ENCODE peak calls at places on chromosome 17, in ten cellular contexts. E, Q, X, L, U, C, A, P, B and N are unnamed samples.

GRCh38 chr17:29734640-29735039 is 111.9 kb upstream of the CORO6 start:
- DNase-seq in E (peak), Q (no peak), X (no peak), L (no peak), U (no peak), C (no peak), A (no peak), P (no peak), B (no peak), N (no peak)

GRCh38 chr17:72901098-72901497 is 191.4 kb downstream of the SLC39A11 start:
- DNase-seq in E (no peak), Q (no peak), X (no peak), L (no peak), U (no peak), C (no peak), A (no peak), P (no peak), B (no peak), N (no peak)

GRCh38 chr17:31562447-31562846 is 171.0 kb downstream of the RAB11FIP4 start:
- DNase-seq in E (no peak), Q (no peak), X (no peak), L (no peak), U (no peak), C (no peak), A (no peak), P (peak), B (no peak), N (no peak)

GRCh38 chr17:29051194-29051593 is 8.3 kb downstream of the PIPOX start:
- DNase-seq in E (no peak), Q (no peak), X (no peak), L (no peak), U (no peak), C (no peak), A (no peak), P (no peak), B (no peak), N (no peak)

GRCh38 chr17:82283208-82283749 is 9.8 kb upstream of the CSNK1D start:
- DNase-seq in E (peak), Q (peak), X (peak), L (no peak), U (no peak), C (peak), A (no peak), P (no peak), B (no peak), N (peak)

GRCh38 chr17:46147167-46147749 is 46.0 kb downstream of the KANSL1 start:
- DNase-seq in E (no peak), Q (no peak), X (no peak), L (no peak), U (no peak), C (no peak), A (no peak), P (no peak), B (no peak), N (no peak)

GRCh38 chr17:51087072-51087757 is 33.5 kb downstream of the SPAG9 start:
- DNase-seq in E (no peak), Q (no peak), X (no peak), L (no peak), U (no peak), C (peak), A (no peak), P (no peak), B (no peak), N (peak)

GRCh38 chr17:32349503-32349853 is 479 bp upstream of the ZNF207 start:
- DNase-seq in E (no peak), Q (no peak), X (no peak), L (no peak), U (peak), C (peak), A (no peak), P (no peak), B (no peak), N (peak)

GRCh38 chr17:28370744-28371103 is 617 bp upstream of the VTN start:
- DNase-seq in E (no peak), Q (no peak), X (no peak), L (no peak), U (no peak), C (no peak), A (no peak), P (no peak), B (no peak), N (no peak)

GRCh38 chr17:75750661-75751423 is 14.2 kb downstream of the GALK1 start:
- DNase-seq in E (no peak), Q (no peak), X (no peak), L (no peak), U (no peak), C (no peak), A (no peak), P (no peak), B (no peak), N (no peak)